ENCODE peak calls at places on chromosome 18, in five cellular contexts. M is uterus, R is transverse colon, T is body of pancreas, A is mesendoderm. Q is an unnamed sample.

GRCh38 chr18:26874283-26874682 is 8.8 kb upstream of the AQP4 start:
- DNase-seq in M (no peak), R (no peak), A (no peak), T (no peak), Q (no peak)

GRCh38 chr18:26480897-26481795 is 67.2 kb downstream of the KCTD1 start:
- DNase-seq in A (peak; percentile 48), R (no peak), M (no peak), T (no peak), Q (no peak)

GRCh38 chr18:26051845-26052244 is 38.6 kb downstream of the SS18 start:
- DNase-seq in A (no peak), R (no peak), M (no peak), T (no peak), Q (no peak)

GRCh38 chr18:3383381-3383915 is 66.5 kb upstream of the TGIF1 start:
- DNase-seq in A (peak; percentile 81), R (no peak), M (no peak), T (no peak), Q (peak; percentile 79)

GRCh38 chr18:3757361-3757760 is 307.4 kb downstream of the TGIF1 start:
- DNase-seq in A (no peak), M (no peak), T (no peak), R (no peak), Q (no peak)

GRCh38 chr18:59799383-59800015 is 100.3 kb upstream of the PMAIP1 start:
- DNase-seq in R (no peak), T (no peak), A (no peak), M (no peak), Q (no peak)

GRCh38 chr18:58862851-58863538 is 1.7 kb upstream of the ZNF532 start:
- DNase-seq in M (peak; percentile 45), T (no peak), A (peak; percentile 68), R (peak; percentile 28), Q (no peak)

GRCh38 chr18:9516437-9517064 is 41.2 kb downstream of the RALBP1 start:
- DNase-seq in T (peak; percentile 23), R (no peak), M (no peak), A (peak; percentile 42), Q (no peak)

GRCh38 chr18:12336887-12337286 is 28.8 kb downstream of the TUBB6 start:
- DNase-seq in M (no peak), R (no peak), T (no peak), A (peak; percentile 90), Q (no peak)

GRCh38 chr18:7954229-7954628 is 387.1 kb downstream of the PTPRM start:
- DNase-seq in R (no peak), A (no peak), T (no peak), M (no peak), Q (no peak)

GRCh38 chr18:55115606-55116005 is 156.3 kb upstream of the CCDC68 start:
- DNase-seq in A (no peak), R (no peak), T (no peak), M (no peak), Q (no peak)

GRCh38 chr18:79439201-79440023 is 43.7 kb downstream of the NFATC1 start:
- DNase-seq in T (no peak), M (no peak), A (no peak), R (no peak), Q (no peak)

GRCh38 chr18:11581286-11581685 is 28.1 kb upstream of the SLC35G4 start:
- DNase-seq in M (no peak), A (no peak), R (no peak), T (no peak), Q (no peak)

GRCh38 chr18:55012041-55012440 is 52.8 kb upstream of the CCDC68 start:
- DNase-seq in M (no peak), A (no peak), R (no peak), T (no peak), Q (no peak)

GRCh38 chr18:11849845-11850747 is 1.1 kb upstream of the CHMP1B start:
- DNase-seq in A (peak; percentile 59), M (peak; percentile 44), R (peak; percentile 71), T (peak; percentile 68), Q (peak; percentile 17)

GRCh38 chr18:2967820-2968219 is 45.1 kb downstream of the LPIN2 start:
- DNase-seq in A (no peak), T (no peak), M (no peak), R (no peak), Q (no peak)

GRCh38 chr18:961644-962355 is 57.1 kb downstream of the ADCYAP1 start:
- DNase-seq in R (peak; percentile 29), M (peak; percentile 40), T (peak; percentile 37), A (peak; percentile 43), Q (peak; percentile 66)

GRCh38 chr18:12028674-12029073 is 47.4 kb downstream of the IMPA2 start:
- DNase-seq in A (no peak), M (no peak), R (no peak), T (peak; percentile 43), Q (no peak)

GRCh38 chr18:67695684-67696083 is 179.2 kb upstream of the DSEL start:
- DNase-seq in T (no peak), A (no peak), R (no peak), M (no peak), Q (no peak)

GRCh38 chr18:25661836-25662235 is 309.9 kb upstream of the ZNF521 start:
- DNase-seq in R (no peak), M (no peak), A (peak; percentile 3), T (no peak), Q (no peak)

GRCh38 chr18:11676867-11677266 is 12.2 kb upstream of the GNAL start:
- DNase-seq in M (no peak), A (no peak), R (no peak), T (no peak), Q (no peak)

GRCh38 chr18:3012306-3012919 is 531 bp downstream of the LPIN2 start:
- DNase-seq in T (peak; percentile 53), M (peak; percentile 38), A (peak; percentile 33), R (peak; percentile 41), Q (peak; percentile 54)

GRCh38 chr18:79789091-79789891 is 8.4 kb upstream of the KCNG2 start:
- DNase-seq in M (no peak), R (no peak), T (no peak), A (no peak), Q (no peak)

DNA sequence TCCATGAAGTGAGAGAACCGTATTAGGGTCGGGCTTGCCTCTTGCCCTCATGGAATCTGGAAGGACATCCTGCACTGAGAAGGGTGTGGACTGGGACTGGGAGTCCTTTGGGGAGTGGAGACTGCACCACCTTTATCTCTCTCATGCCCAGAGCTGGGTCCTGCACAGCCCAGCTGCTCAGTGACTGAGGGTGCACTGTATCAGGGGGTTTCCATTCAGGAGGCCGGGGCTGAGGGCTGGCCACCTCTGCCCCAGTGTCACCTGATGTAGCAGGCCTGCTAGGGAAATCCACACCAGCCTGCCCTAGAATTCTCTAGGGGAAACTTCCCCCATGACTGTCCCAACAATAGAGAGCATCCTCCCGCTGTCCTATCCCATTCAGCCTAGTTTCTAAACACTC is 116.6 kb downstream of the CTIF start:
- DNase-seq in M (no peak), A (no peak), R (no peak), T (no peak), Q (no peak)
- H3K27me3 ChIP-seq in M (no peaks in the 10 kb centered on the region), A (no peaks in the 10 kb centered on the region), R (no peaks in the 10 kb centered on the region), T (no peaks in the 10 kb centered on the region), Q (no peaks in the 10 kb centered on the region)

DNA sequence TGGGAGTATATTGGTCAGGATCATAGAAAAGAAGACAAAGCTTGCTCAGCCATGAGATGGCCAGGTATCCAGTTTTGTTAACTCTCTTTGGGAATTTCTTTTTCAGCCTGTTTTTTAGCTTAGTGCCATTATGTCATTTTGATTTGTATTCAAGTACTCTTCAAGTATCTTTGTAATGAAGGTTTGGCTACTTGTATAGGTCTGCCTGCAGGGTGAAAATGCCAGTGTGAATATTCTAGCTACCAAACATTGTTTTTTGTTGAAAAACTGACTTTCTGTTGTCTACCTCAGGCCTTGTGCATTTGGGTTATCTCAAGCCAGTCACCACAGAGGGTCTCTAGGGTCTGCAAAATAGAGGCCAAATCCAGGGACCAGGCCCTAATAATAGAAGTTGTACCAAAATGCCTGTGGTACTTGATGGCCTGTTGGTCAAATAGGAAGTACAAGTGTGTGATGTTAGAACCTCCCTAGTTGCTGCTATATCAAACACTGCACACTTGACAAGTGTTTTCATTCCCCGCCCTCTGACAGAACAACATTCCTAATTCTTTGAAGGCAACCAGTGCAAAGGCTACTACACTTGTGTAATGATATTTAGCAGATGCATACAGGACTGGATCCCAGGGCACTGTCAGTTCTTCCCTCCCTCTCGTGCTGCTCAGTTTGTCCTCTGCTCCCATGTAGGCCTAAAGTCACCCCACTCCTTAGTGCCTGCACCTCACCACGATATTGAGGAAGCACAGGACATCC is 36.4 kb downstream of the RNMT start:
- DNase-seq in R (no peak), M (no peak), T (no peak), A (no peak), Q (no peak)
- H3K36me3 ChIP-seq in R (no peaks in the 10 kb centered on the region), M (no peaks in the 10 kb centered on the region), T (no peaks in the 10 kb centered on the region), A (no peaks in the 10 kb centered on the region), Q (peaks cover under 1% of the 10 kb centered on the region)

GRCh38 chr18:48835745-48836191 is 115.0 kb downstream of the SMAD7 start:
- DNase-seq in T (no peak), R (no peak), M (no peak), A (no peak), Q (no peak)

GRCh38 chr18:48833701-48834394 is 116.9 kb downstream of the SMAD7 start:
- DNase-seq in A (no peak), T (peak; percentile 6), R (peak; percentile 61), M (peak; percentile 15), Q (no peak)

GRCh38 chr18:48835119-48835518 is 115.6 kb downstream of the SMAD7 start:
- DNase-seq in A (no peak), T (no peak), R (no peak), M (no peak), Q (no peak)

GRCh38 chr18:48832961-48833700 is 117.6 kb downstream of the SMAD7 start:
- DNase-seq in A (peak; percentile 59), M (peak; percentile 30), T (peak; percentile 34), R (peak; percentile 74), Q (no peak)

DNA sequence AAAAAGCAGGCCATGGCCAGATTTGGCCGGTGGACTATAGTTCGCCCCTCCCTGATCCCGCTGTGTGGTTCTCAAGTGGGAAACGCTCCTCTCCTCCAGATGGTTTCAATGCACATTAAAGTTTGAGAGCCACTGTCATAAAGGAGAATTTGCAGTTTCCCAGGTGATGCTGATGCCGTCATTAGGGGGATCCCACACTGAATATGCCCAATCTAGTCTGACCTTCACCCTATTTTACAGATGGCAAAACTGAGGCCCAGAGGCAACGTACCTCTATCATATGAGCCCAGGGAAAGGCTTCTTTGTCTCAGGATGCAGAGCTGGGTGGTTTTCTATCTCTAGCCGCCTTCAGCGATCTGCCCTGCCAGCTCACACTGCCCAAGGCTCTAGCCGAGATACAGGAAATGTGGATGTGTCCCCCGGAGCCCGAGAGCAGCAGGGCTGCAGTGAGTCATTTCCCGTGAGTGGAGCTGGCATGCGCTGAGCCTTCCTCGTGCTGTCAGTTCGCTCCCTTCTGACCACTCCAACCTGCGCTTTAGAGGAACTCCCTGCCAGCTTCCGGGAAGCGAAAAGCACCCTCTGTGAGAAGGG is 116.2 kb downstream of the SMAD7 start:
- DNase-seq in R (peak; percentile 69), T (peak; percentile 38), A (peak; percentile 93), M (peak; percentile 72), Q (no peak)
- H3K4me1 ChIP-seq in R (peaks cover 30% of the 10 kb centered on the region), T (peaks cover 10% of the 10 kb centered on the region), A (peaks cover 11% of the 10 kb centered on the region), M (peaks cover 9% of the 10 kb centered on the region), Q (no peaks in the 10 kb centered on the region)

GRCh38 chr18:28176674-28176932 is 327 bp downstream of the CDH2 start:
- DNase-seq in A (no peak), M (no peak), R (no peak), T (no peak), Q (no peak)

GRCh38 chr18:28178720-28179119 is 1.8 kb upstream of the CDH2 start:
- DNase-seq in T (no peak), M (no peak), R (no peak), A (peak; percentile 87), Q (no peak)

GRCh38 chr18:28175930-28176673 is 828 bp downstream of the CDH2 start:
- DNase-seq in M (no peak), T (no peak), A (peak; percentile 54), R (no peak), Q (peak; percentile 70)

GRCh38 chr18:28176933-28177827 is at the start of gene CDH2:
- DNase-seq in R (no peak), T (peak; percentile 18), M (peak; percentile 20), A (peak; percentile 98), Q (peak; percentile 91)

GRCh38 chr18:28177828-28178635 is 1.1 kb upstream of the CDH2 start:
- DNase-seq in R (no peak), M (peak; percentile 17), A (peak; percentile 95), T (peak; percentile 48), Q (no peak)
- H3K27me3 ChIP-seq in R (peaks cover 82% of the 10 kb centered on the region), M (peaks cover 4% of the 10 kb centered on the region), A (no peaks in the 10 kb centered on the region), T (peaks cover 15% of the 10 kb centered on the region), Q (no peaks in the 10 kb centered on the region)